ENCODE peak calls at places on chromosomes 16 and 17, in six cellular contexts. R is ACHN, T is iris pigment epithelial cell, C is tibial artery, H is EL, D is NCI-H345. N is an unnamed sample.

GRCh38 chr17:65730711-65731169 is 169.3 kb upstream of the AXIN2 start:
- DNase-seq in H (no peak), T (peak), R (no peak), C (no peak), D (no peak), N (no peak)

GRCh38 chr17:28170771-28171170 is 128.3 kb downstream of the NLK start:
- DNase-seq in C (no peak), H (peak), D (no peak), T (peak), R (no peak), N (peak)

GRCh38 chr17:48051706-48052486 is 3.7 kb downstream of the NFE2L1 start:
- DNase-seq in D (no peak), H (peak), R (no peak), T (peak), C (peak), N (peak)

GRCh38 chr16:16992986-16993783 is 477.6 kb downstream of the XYLT1 start:
- DNase-seq in R (no peak), T (no peak), H (no peak), C (no peak), D (no peak), N (no peak)

GRCh38 chr16:12092347-12092882 is 115.9 kb downstream of the SNX29 start:
- DNase-seq in R (peak), D (no peak), C (peak), H (peak), T (peak), N (peak)

GRCh38 chr17:67995568-67996191 is 589 bp downstream of the C17orf58 start:
- DNase-seq in H (peak), C (no peak), R (peak), T (no peak), D (peak), N (no peak)

GRCh38 chr17:82966415-82966814 is 113.0 kb upstream of the METRNL start:
- DNase-seq in D (no peak), T (no peak), H (no peak), R (no peak), C (no peak), N (no peak)

GRCh38 chr17:77616243-77616731 is 342.2 kb upstream of the TNRC6C start:
- DNase-seq in H (peak), R (no peak), D (no peak), T (no peak), C (no peak), N (no peak)

GRCh38 chr17:64775701-64776570 is 113.8 kb upstream of the SMURF2 start:
- DNase-seq in D (no peak), H (no peak), T (no peak), R (no peak), C (peak), N (no peak)

GRCh38 chr17:27460196-27460725 is 4.0 kb downstream of the KSR1 start:
- DNase-seq in D (no peak), C (no peak), H (no peak), R (no peak), T (no peak), N (no peak)

GRCh38 chr16:72990003-72990521 is 57.9 kb downstream of the ZFHX3 start:
- DNase-seq in C (peak), T (peak), R (peak), D (no peak), H (peak), N (peak)

GRCh38 chr17:52378860-52379259 is 220.3 kb upstream of the CA10 start:
- DNase-seq in T (no peak), H (no peak), D (no peak), R (no peak), C (no peak), N (no peak)

GRCh38 chr16:80931985-80932720 is 74.5 kb downstream of the CMC2 start:
- DNase-seq in C (peak), D (peak), R (peak), H (peak), T (peak), N (peak)

GRCh38 chr17:75289832-75290337 is 652 bp upstream of the SLC25A19 start:
- DNase-seq in C (peak), T (peak), H (peak), D (peak), R (peak), N (peak)

GRCh38 chr17:8959312-8959918 is 6.1 kb downstream of the PIK3R5 start:
- DNase-seq in C (no peak), R (no peak), T (no peak), H (no peak), D (no peak), N (no peak)

GRCh38 chr17:27985306-27985705 is 57.2 kb upstream of the NLK start:
- DNase-seq in H (no peak), R (no peak), D (no peak), T (no peak), C (no peak), N (peak)

N was measured in endothelial cell of umbilical vein.